ENCODE peak calls at places on chromosomes 11 and 22, in nine cellular contexts. H is H7, V is GM20000, B is neuronal stem cell, J is NCI-H1436, Q is Kasumi-1, X is endothelial cell, L is GM23248, O is body of pancreas. M is an unnamed sample.

GRCh38 chr22:37740455-37741311 is 43.8 kb downstream of the TRIOBP start:
- DNase-seq in H (peak; percentile 67), X (no peak), B (no peak), Q (no peak), L (no peak), O (no peak), J (no peak), V (no peak), M (no peak)

GRCh38 chr11:123682976-123683375 is 28.6 kb upstream of the SCN3B start:
- DNase-seq in H (no peak), O (no peak), Q (no peak), X (no peak), V (no peak), L (no peak), B (no peak), J (no peak), M (no peak)

GRCh38 chr11:35672608-35673007 is 10.0 kb downstream of the TRIM44 start:
- DNase-seq in H (no peak), Q (no peak), V (no peak), L (no peak), J (no peak), B (no peak), O (no peak), X (no peak), M (no peak)

GRCh38 chr11:75891947-75892739 is 77.1 kb downstream of the UVRAG start:
- DNase-seq in J (no peak), L (no peak), B (no peak), H (no peak), V (peak; percentile 35), Q (peak; percentile 63), X (no peak), O (no peak), M (no peak)

GRCh38 chr22:25488244-25489020 is 76.0 kb upstream of the GRK3 start:
- DNase-seq in X (no peak), Q (no peak), V (no peak), J (no peak), B (no peak), L (peak; percentile 93), H (no peak), O (peak; percentile 88), M (peak; percentile 41)

GRCh38 chr22:41124086-41124485 is 31.7 kb downstream of the EP300 start:
- DNase-seq in B (no peak), H (no peak), O (no peak), X (no peak), L (no peak), Q (no peak), J (no peak), V (no peak), M (no peak)

GRCh38 chr11:117643606-117644300 is 153.3 kb downstream of the DSCAML1 start:
- DNase-seq in Q (no peak), J (no peak), L (no peak), X (no peak), B (no peak), H (peak; percentile 63), O (no peak), V (no peak), M (no peak)

GRCh38 chr11:9091044-9091936 is at the start of gene SCUBE2:
- DNase-seq in H (peak; percentile 90), V (peak; percentile 72), O (no peak), Q (no peak), L (peak; percentile 48), J (no peak), X (peak; percentile 24), B (no peak), M (no peak)

GRCh38 chr11:6480299-6480914 is 724 bp downstream of the ARFIP2 start:
- DNase-seq in L (peak; percentile 67), O (peak; percentile 53), B (no peak), Q (no peak), V (no peak), X (no peak), H (no peak), J (no peak), M (no peak)

GRCh38 chr11:44529895-44530412 is 35.5 kb upstream of the CD82 start:
- DNase-seq in V (no peak), L (no peak), O (no peak), H (peak; percentile 4), Q (no peak), X (no peak), B (no peak), J (no peak), M (no peak)

GRCh38 chr11:104928831-104929230 is 30.6 kb upstream of the CASP12 start:
- DNase-seq in H (no peak), L (no peak), V (no peak), X (no peak), J (no peak), O (no peak), B (no peak), Q (no peak), M (no peak)

GRCh38 chr11:10514210-10514609 is 26.8 kb downstream of the RNF141 start:
- DNase-seq in H (no peak), B (no peak), O (no peak), X (no peak), L (peak; percentile 64), V (no peak), J (no peak), Q (peak; percentile 52), M (no peak)

GRCh38 chr11:74634537-74634936 is 42.2 kb downstream of the POLD3 start:
- DNase-seq in X (no peak), V (no peak), O (peak; percentile 40), J (no peak), L (peak; percentile 58), Q (peak; percentile 23), H (peak; percentile 11), B (no peak), M (peak; percentile 9)